ENCODE peak calls at places on chromosomes 1 and 21, in five cellular contexts. D is fibroblast of villous mesenchyme, C is fibroblast of mammary gland, P is endodermal cell, F is thoracic aorta. Y is an unnamed sample.
A peak's percentile ranks its signal among the peaks of the same experiment; 100 is the strongest.

GRCh38 chr21:38165466-38166213 is 91.2 kb upstream of the KCNJ15 start:
- DNase-seq in D (peak; percentile 75), C (peak; percentile 90), P (peak; percentile 59), F (no peak), Y (peak; percentile 33)

GRCh38 chr1:67376381-67376780 is 53.8 kb downstream of the SERBP1 start:
- DNase-seq in D (no peak), C (no peak), P (no peak), F (no peak), Y (no peak)

GRCh38 chr1:14996133-14997050 is 157.2 kb upstream of the TMEM51 start:
- DNase-seq in D (peak; percentile 80), C (peak; percentile 86), P (peak; percentile 72), F (no peak), Y (peak; percentile 61)

GRCh38 chr1:114473796-114474195 is 37.2 kb downstream of the TRIM33 start:
- DNase-seq in D (no peak), C (no peak), P (no peak), F (no peak), Y (no peak)

GRCh38 chr1:228141082-228141870 is 1.2 kb downstream of the GUK1 start:
- DNase-seq in D (peak; percentile 81), C (peak; percentile 88), P (peak; percentile 36), F (no peak), Y (peak; percentile 58)

GRCh38 chr1:231616667-231617066 is 9.9 kb upstream of the DISC1 start:
- DNase-seq in D (no peak), C (no peak), P (no peak), F (no peak), Y (no peak)

GRCh38 chr1:28553229-28553930 is 495 bp downstream of the TRNAU1AP start:
- DNase-seq in D (peak; percentile 33), C (peak; percentile 36), P (no peak), F (no peak), Y (peak; percentile 46)

GRCh38 chr21:38531610-38532009 is 33.3 kb upstream of the ERG start:
- DNase-seq in D (no peak), C (peak; percentile 16), P (no peak), F (no peak), Y (peak; percentile 26)

GRCh38 chr1:1748686-1749321 is 24.6 kb upstream of the CDK11A start:
- DNase-seq in D (no peak), C (peak; percentile 11), P (peak; percentile 62), F (no peak), Y (peak; percentile 8)

GRCh38 chr1:181087400-181087901 is 1.0 kb upstream of the IER5 start:
- DNase-seq in D (no peak), C (peak; percentile 26), P (no peak), F (no peak), Y (no peak)

GRCh38 chr1:221667504-221667903 is 74.4 kb downstream of the DUSP10 start:
- DNase-seq in D (peak; percentile 90), C (peak; percentile 85), P (no peak), F (no peak), Y (peak; percentile 89)

GRCh38 chr1:110172001-110172400 is 21.7 kb downstream of the SLC6A17 start:
- DNase-seq in D (no peak), C (no peak), P (no peak), F (no peak), Y (no peak)

GRCh38 chr1:185170291-185170848 is 13.4 kb downstream of the SWT1 start:
- DNase-seq in D (peak; percentile 69), C (peak; percentile 72), P (peak; percentile 85), F (no peak), Y (peak; percentile 80)

GRCh38 chr1:152871731-152872126 is 6.4 kb upstream of the SMCP start:
- DNase-seq in D (no peak), C (no peak), P (no peak), F (no peak), Y (no peak)

GRCh38 chr21:32353002-32353711 is 39.7 kb downstream of the URB1 start:
- DNase-seq in D (no peak), C (no peak), P (no peak), F (no peak), Y (no peak)

GRCh38 chr1:36920371-36920770 is 113.9 kb downstream of the GRIK3 start:
- DNase-seq in D (no peak), C (no peak), P (no peak), F (no peak), Y (no peak)

GRCh38 chr1:197660389-197660788 is 114.9 kb downstream of the DENND1B start:
- DNase-seq in D (peak; percentile 4), C (no peak), P (no peak), F (no peak), Y (no peak)

GRCh38 chr1:206495493-206496046 is 11.8 kb upstream of the RASSF5 start:
- DNase-seq in D (no peak), C (no peak), P (no peak), F (no peak), Y (peak; percentile 58)

GRCh38 chr1:200267458-200267857 is 142.4 kb downstream of the ZNF281 start:
- DNase-seq in D (no peak), C (no peak), P (no peak), F (no peak), Y (no peak)

GRCh38 chr1:39620659-39621165 is 18.7 kb downstream of the HEYL start:
- DNase-seq in D (no peak), C (peak; percentile 51), P (no peak), F (no peak), Y (no peak)

GRCh38 chr1:206568779-206569352 is 43.4 kb downstream of the EIF2D start:
- DNase-seq in D (no peak), C (no peak), P (no peak), F (no peak), Y (no peak)

DNA sequence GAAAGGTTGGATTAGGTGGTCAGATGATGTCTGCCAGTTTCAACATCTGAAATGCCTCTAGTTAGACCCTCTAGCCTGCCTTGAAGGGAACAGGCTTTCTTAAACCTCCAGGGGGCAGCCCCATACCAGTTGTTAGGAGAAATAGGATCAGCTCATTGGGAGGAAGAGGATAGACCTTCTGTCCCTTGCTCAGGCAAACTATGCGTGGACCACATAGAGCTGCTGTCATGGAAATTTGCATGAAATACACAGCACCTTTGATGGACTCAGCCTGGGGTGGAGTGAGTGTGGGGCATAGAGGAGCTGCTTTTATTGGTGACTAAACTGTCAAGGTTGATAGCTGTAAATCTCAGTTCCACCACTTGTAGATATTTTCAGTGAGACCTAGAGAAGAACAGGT is 38.4 kb upstream of the SPAG17 start:
- DNase-seq in D (no peak), C (peak; percentile 32), P (peak; percentile 86), F (no peak), Y (peak; percentile 47)
- TF ChIP-seq CTCF in D (no peak), C (peak; percentile 33), P (peak; percentile 88), F (no peak), Y (peak; percentile 67)

DNA sequence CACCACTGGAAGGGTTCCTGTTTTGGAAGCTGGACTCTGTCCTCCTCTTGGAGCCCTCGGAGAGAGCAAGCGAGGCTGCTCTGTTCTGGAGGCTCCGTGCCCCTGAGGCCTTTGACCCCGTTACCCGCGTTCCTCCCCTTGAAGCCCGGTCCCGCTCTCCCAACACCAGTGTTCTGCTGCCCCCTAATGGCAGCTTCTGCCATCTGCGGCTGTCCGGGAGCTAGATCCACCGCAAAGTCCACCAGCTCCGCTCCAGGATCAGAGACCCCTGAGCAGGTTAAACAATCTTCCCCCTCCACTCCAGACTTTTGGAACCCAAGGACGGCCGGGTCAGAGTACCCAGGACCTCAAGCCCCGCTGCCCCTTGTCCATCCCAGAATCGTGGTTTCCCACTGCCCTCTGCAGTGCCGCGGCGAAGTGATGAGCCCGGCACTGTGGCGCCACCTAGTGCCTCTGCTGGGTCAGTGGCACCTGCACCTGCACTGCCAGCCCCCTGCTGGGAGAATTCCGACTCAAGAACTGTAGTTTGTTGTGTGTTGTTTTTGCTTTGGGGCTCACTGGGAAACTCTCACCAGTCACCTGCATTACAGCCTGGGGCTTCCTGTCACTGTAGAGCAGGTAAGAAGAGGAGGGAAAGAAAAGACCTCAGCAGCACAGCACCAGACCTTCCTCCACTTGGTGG is 63.6 kb upstream of the NFASC start:
- DNase-seq in D (peak; percentile 63), C (peak; percentile 70), P (peak; percentile 97), F (no peak), Y (peak; percentile 78)
- TF ChIP-seq CTCF in D (peak; percentile 98), C (peak; percentile 84), P (peak; percentile 99), F (peak; percentile 86), Y (peak; percentile 78)

GRCh38 chr1:156465747-156466365 is 34.7 kb downstream of the MEF2D start:
- DNase-seq in D (no peak), C (peak; percentile 65), P (peak; percentile 82), F (no peak), Y (peak; percentile 48)
- TF ChIP-seq CTCF in D (peak; percentile 32), C (peak; percentile 24), P (peak; percentile 59), F (no peak), Y (peak; percentile 48)

DNA sequence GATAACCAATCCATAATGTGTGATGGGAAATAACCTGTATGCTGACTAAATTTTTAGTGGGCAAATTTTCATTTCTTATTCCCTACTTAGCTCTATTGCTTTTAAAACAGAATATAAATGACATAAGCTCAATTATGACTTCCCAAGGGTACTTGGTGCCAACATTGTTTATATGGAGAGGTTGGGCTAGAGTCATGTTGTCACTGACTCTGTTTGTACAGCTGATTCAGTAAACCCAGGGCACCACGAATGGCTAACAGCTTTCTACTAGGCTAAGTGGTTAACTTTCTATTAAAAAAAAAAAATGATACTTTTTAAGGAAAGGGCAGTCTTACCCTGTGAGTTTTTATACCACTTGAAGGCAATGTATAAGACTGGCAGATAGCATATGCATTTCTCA is 146.9 kb downstream of the DNM3 start:
- DNase-seq in D (no peak), C (no peak), P (no peak), F (no peak), Y (no peak)
- TF ChIP-seq CTCF in D (no peak), C (no peak), P (no peak), F (no peak), Y (no peak)

DNA sequence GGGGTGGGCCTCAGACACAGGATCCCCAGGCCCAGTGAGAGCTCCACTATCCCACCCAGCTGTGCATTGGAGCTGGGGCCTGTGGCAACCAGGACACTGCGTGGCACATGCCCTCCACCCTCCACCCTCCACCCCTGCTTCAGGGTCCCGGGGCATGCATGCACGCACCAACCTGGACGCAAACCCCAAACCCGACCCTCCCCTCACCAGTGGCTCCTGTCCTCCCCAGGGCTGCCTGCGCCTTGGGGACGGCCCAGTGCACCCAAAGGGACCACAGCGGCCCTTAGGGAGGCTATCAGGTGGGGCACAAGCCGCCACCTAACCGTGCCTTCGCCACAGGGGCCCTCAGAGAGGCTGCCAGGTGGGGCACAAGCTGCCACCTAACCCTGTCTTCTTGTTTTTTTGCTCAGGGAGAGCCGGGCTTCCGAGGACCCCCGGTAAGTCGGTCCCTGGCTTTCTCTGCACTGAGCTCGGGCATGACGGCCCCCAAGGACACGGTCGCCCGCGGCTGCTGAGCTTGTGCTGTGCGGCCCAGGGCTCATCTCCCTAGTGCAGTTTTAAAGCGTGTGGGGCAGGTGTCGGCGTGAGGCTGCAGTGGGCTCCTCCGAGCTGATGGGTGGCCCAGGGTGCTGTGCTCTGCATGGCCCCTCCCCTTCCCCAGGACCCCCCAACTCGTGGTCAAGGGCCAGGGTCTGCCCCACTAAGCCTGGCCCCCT is 47.9 kb downstream of the SLC19A1 start:
- DNase-seq in D (no peak), C (no peak), P (no peak), F (no peak), Y (no peak)
- TF ChIP-seq CTCF in D (no peak), C (no peak), P (no peak), F (no peak), Y (no peak)

DNA sequence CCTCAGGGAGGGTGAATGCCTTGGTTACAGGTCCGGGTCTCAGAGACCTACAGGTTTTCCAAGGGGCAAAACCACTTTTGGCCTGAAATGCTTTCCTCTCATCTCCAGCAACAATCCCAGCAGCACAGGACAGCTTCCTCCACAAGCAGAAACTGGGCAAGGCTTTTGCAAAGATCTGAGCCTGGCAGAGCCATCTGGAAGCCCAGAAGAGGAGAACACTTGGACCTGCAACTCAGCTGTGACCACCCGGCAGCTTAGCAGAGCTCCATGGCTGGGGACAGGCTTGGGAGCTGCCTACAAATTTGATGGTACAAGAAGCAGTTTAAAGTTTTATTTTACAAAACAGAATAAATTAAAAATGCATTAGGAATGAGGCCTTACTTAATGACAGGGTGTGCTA is 90.0 kb upstream of the KCND3 start:
- DNase-seq in D (no peak), C (no peak), P (no peak), F (no peak), Y (no peak)
- TF ChIP-seq CTCF in D (no peak), C (no peak), P (no peak), F (no peak), Y (no peak)